ENCODE peak calls at places on chromosomes 3 and 15, in eight cellular contexts. Y is BJ, I is sigmoid colon, W is tibial artery, A is IMR-90, H is AG04450, R is dorsolateral prefrontal cortex, F is endodermal cell. O is an unnamed sample.
A peak's percentile ranks its signal among the peaks of the same experiment; 100 is the strongest.

GRCh38 chr3:192408007-192408655 is 319.2 kb downstream of the FGF12 start:
- DNase-seq in Y (no peak), I (peak; percentile 64), W (no peak), A (no peak), H (no peak), R (peak; percentile 64), F (peak; percentile 84), O (no peak)

GRCh38 chr3:21170964-21171363 is 580.0 kb downstream of the ZNF385D start:
- DNase-seq in Y (no peak), I (no peak), W (no peak), A (no peak), H (no peak), R (no peak), F (peak; percentile 66), O (no peak)

GRCh38 chr3:8737301-8737700 is 3.7 kb downstream of the CAV3 start:
- DNase-seq in Y (no peak), I (no peak), W (no peak), A (no peak), H (no peak), R (no peak), F (no peak), O (no peak)

GRCh38 chr15:83064859-83065258 is 2.2 kb downstream of the BTBD1 start:
- DNase-seq in Y (no peak), I (no peak), W (no peak), A (peak; percentile 37), H (no peak), R (no peak), F (no peak), O (no peak)

GRCh38 chr3:16990163-16990562 is 105.4 kb downstream of the PLCL2 start:
- DNase-seq in Y (no peak), I (no peak), W (no peak), A (no peak), H (no peak), R (no peak), F (no peak), O (no peak)

GRCh38 chr15:75200765-75201608 is 695 bp upstream of the C15orf39 start:
- DNase-seq in Y (no peak), I (peak; percentile 78), W (no peak), A (no peak), H (no peak), R (no peak), F (peak; percentile 90), O (no peak)

GRCh38 chr3:135034291-135034768 is 239.3 kb downstream of the EPHB1 start:
- DNase-seq in Y (no peak), I (no peak), W (no peak), A (no peak), H (no peak), R (no peak), F (peak; percentile 34), O (peak; percentile 19)

GRCh38 chr3:190581041-190581501 is 67.2 kb downstream of the IL1RAP start:
- DNase-seq in Y (no peak), I (no peak), W (no peak), A (peak; percentile 24), H (no peak), R (no peak), F (no peak), O (no peak)

GRCh38 chr15:85412956-85413854 is 32.8 kb downstream of the AKAP13 start:
- DNase-seq in Y (no peak), I (peak; percentile 85), W (peak; percentile 70), A (peak; percentile 95), H (peak; percentile 50), R (peak; percentile 41), F (peak; percentile 67), O (peak; percentile 93)

GRCh38 chr3:142618917-142619401 is 22.8 kb downstream of the PLS1 start:
- DNase-seq in Y (no peak), I (no peak), W (no peak), A (no peak), H (no peak), R (no peak), F (no peak), O (no peak)

GRCh38 chr3:129575987-129576364 is 30.5 kb downstream of the PLXND1 start:
- DNase-seq in Y (no peak), I (no peak), W (no peak), A (no peak), H (no peak), R (no peak), F (peak; percentile 68), O (no peak)

GRCh38 chr3:76324101-76324500 is 538.8 kb upstream of the ZNF717 start:
- DNase-seq in Y (no peak), I (no peak), W (no peak), A (peak; percentile 64), H (no peak), R (no peak), F (no peak), O (no peak)

GRCh38 chr3:194287977-194288706 is 63.0 kb downstream of the CPN2 start:
- DNase-seq in Y (no peak), I (peak; percentile 26), W (no peak), A (no peak), H (no peak), R (no peak), F (peak; percentile 10), O (no peak)

GRCh38 chr3:140898340-140899180 is 43.1 kb upstream of the SLC25A36 start:
- DNase-seq in Y (peak; percentile 60), I (no peak), W (no peak), A (peak; percentile 87), H (peak; percentile 72), R (no peak), F (no peak), O (peak; percentile 42)

GRCh38 chr3:186821429-186822367 is 15.4 kb upstream of the RFC4 start:
- DNase-seq in Y (no peak), I (no peak), W (no peak), A (peak; percentile 83), H (no peak), R (no peak), F (peak; percentile 47), O (no peak)

GRCh38 chr3:154885016-154885415 is 195.1 kb upstream of the MME start:
- DNase-seq in Y (no peak), I (no peak), W (no peak), A (peak; percentile 89), H (peak; percentile 30), R (no peak), F (no peak), O (no peak)

GRCh38 chr3:15606434-15606891 is 4.9 kb downstream of the BTD start:
- DNase-seq in Y (no peak), I (no peak), W (no peak), A (no peak), H (no peak), R (no peak), F (no peak), O (peak; percentile 48)

GRCh38 chr3:15313461-15313860 is 18.9 kb downstream of the SH3BP5 start:
- DNase-seq in Y (no peak), I (peak; percentile 54), W (no peak), A (no peak), H (no peak), R (no peak), F (no peak), O (no peak)

GRCh38 chr3:194374930-194375329 is 5.4 kb upstream of the LRRC15 start:
- DNase-seq in Y (no peak), I (no peak), W (no peak), A (no peak), H (no peak), R (no peak), F (peak; percentile 56), O (no peak)

GRCh38 chr15:88688394-88688933 is 49.6 kb downstream of the ISG20 start:
- DNase-seq in Y (no peak), I (no peak), W (no peak), A (no peak), H (no peak), R (no peak), F (no peak), O (no peak)

GRCh38 chr3:190366145-190366544 is 21.8 kb upstream of the CLDN16 start:
- DNase-seq in Y (no peak), I (no peak), W (no peak), A (no peak), H (no peak), R (no peak), F (no peak), O (no peak)

GRCh38 chr3:105647047-105647446 is 221.8 kb downstream of the CBLB start:
- DNase-seq in Y (peak; percentile 64), I (no peak), W (no peak), A (peak; percentile 96), H (peak; percentile 70), R (no peak), F (no peak), O (peak; percentile 94)

DNA sequence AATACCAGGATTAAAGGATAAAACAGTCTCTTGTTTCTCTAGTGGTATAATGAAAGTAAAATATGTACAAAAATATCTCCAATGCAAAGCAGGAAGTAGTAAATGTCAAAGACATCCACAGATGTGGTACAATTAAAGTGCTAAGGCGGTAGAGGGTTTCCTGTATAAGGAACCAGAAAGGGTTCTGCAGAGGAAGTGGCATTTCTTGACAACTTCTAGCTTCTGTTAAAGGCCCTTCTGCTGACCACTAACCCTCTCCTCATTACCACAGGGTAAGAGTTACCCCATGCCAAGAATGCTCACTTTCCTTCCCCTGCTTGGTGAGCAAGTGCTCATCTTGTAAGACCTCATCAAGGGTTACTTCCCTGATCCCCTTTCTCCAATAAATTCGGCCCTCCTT is 883.6 kb upstream of the NR2F2 start:
- DNase-seq in Y (no peak), I (no peak), W (no peak), A (no peak), H (no peak), R (no peak), F (no peak), O (no peak)
- H3K4me3 ChIP-seq in Y (no peak overlapping the region), I (no peak overlapping the region), W (no peak overlapping the region), A (no peak overlapping the region), H (no peak overlapping the region), R (no peak overlapping the region), F (no peak overlapping the region), O (no peak overlapping the region)

DNA sequence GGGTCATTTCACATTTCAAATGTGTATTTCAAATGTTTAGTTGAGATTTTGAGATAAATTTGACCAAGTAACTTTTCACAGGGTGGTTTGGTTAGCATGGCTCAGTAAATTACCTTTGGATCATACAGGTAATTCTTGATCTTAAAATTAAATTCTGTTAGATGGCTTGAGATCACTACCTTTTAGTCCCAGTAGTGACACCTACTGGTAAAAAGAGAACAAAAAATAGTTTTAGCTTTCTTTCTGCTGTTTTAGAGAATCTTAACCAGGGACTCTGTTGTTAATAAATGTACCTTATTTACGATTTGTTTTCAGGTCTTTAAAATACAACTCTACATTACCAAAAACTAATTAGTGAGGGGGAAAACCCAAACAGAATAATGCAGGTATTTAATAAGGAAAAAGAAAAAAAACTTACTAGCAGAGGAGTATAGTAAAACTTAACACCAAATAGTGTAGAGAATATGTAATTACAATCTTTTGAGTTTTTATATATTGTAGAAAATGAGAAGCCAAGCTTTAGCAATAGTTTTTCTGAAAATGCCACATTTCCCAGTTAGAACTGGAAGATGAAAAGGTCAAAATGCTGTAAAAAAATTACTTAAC is 620.3 kb upstream of the AGTR1 start:
- DNase-seq in Y (no peak), I (no peak), W (no peak), A (peak; percentile 28), H (no peak), R (no peak), F (no peak), O (no peak)
- TF ChIP-seq CTCF in Y (peak; percentile 57), I (peak; percentile 31), W (peak; percentile 38), A (peak; percentile 51), H (peak; percentile 64), R (peak; percentile 80), F (peak; percentile 75), O (peak; percentile 56)

GRCh38 chr15:70259030-70259424 is 161.3 kb upstream of the TLE3 start:
- DNase-seq in Y (no peak), I (peak; percentile 88), W (peak; percentile 81), A (peak; percentile 62), H (peak; percentile 33), R (peak; percentile 63), F (no peak), O (no peak)
- H3K4me3 ChIP-seq in Y (no peak overlapping the region), I (no peak overlapping the region), W (no peak overlapping the region), A (no peak overlapping the region), H (no peak overlapping the region), R (no peak overlapping the region), F (no peak overlapping the region), O (no peak overlapping the region)

GRCh38 chr3:56347219-56347871 is 120.9 kb downstream of the ERC2 start:
- DNase-seq in Y (no peak), I (no peak), W (no peak), A (no peak), H (no peak), R (peak; percentile 74), F (peak; percentile 96), O (no peak)
- TF ChIP-seq CTCF in Y (peak; percentile 18), I (no peak), W (no peak), A (no peak), H (no peak), R (peak; percentile 71), F (peak; percentile 92), O (peak; percentile 39)

O was measured in kidney epithelial cell.